ENCODE peak calls at places on chromosomes 1 and 21, in nine cellular contexts. One of them, this sample, is unnamed. For H3K4me1, the result is how much of the 10 kb centered on the place peaks cover.

GRCh38 chr1:150973258-150973825 is 1.3 kb downstream of the CERS2 start:
- DNase-seq in psoas muscle: no peak
- DNase-seq in mesendoderm: no peak
- DNase-seq in PC-9: peak
- DNase-seq in prostate gland: no peak
- DNase-seq in thyroid gland: peak
- DNase-seq in astrocyte: no peak
- DNase-seq in HepG2: no peak
- DNase-seq in H1: peak
- DNase-seq in this sample: peak

GRCh38 chr1:223444411-223444810 is 51.2 kb downstream of the CCDC185 start:
- DNase-seq in prostate gland: no peak
- DNase-seq in mesendoderm: no peak
- DNase-seq in psoas muscle: no peak
- DNase-seq in thyroid gland: peak
- DNase-seq in astrocyte: peak
- DNase-seq in HepG2: peak
- DNase-seq in PC-9: no peak
- DNase-seq in H1: no peak
- DNase-seq in this sample: no peak

GRCh38 chr1:35192056-35192852 is 691 bp downstream of the SFPQ start:
- DNase-seq in astrocyte: peak
- DNase-seq in H1: peak
- DNase-seq in HepG2: peak
- DNase-seq in mesendoderm: peak
- DNase-seq in prostate gland: peak
- DNase-seq in psoas muscle: peak
- DNase-seq in thyroid gland: peak
- DNase-seq in PC-9: peak
- DNase-seq in this sample: peak

GRCh38 chr1:178947688-178948003 is 76.8 kb upstream of the ANGPTL1 start:
- DNase-seq in psoas muscle: no peak
- DNase-seq in mesendoderm: no peak
- DNase-seq in astrocyte: no peak
- DNase-seq in prostate gland: no peak
- DNase-seq in HepG2: no peak
- DNase-seq in H1: no peak
- DNase-seq in thyroid gland: no peak
- DNase-seq in PC-9: no peak
- DNase-seq in this sample: no peak

GRCh38 chr1:109771712-109772657 is 8.3 kb upstream of the EPS8L3 start:
- DNase-seq in psoas muscle: peak
- DNase-seq in H1: no peak
- DNase-seq in HepG2: peak
- DNase-seq in PC-9: no peak
- DNase-seq in mesendoderm: no peak
- DNase-seq in astrocyte: no peak
- DNase-seq in prostate gland: no peak
- DNase-seq in thyroid gland: no peak
- DNase-seq in this sample: no peak

GRCh38 chr1:208047476-208047934 is 136.6 kb upstream of the CD34 start:
- DNase-seq in mesendoderm: no peak
- DNase-seq in PC-9: no peak
- DNase-seq in prostate gland: peak
- DNase-seq in astrocyte: peak
- DNase-seq in thyroid gland: peak
- DNase-seq in HepG2: peak
- DNase-seq in H1: no peak
- DNase-seq in psoas muscle: peak
- DNase-seq in this sample: peak

GRCh38 chr21:15809818-15810217 is 80.0 kb downstream of the USP25 start:
- DNase-seq in astrocyte: peak
- DNase-seq in prostate gland: no peak
- DNase-seq in HepG2: no peak
- DNase-seq in psoas muscle: peak
- DNase-seq in H1: no peak
- DNase-seq in PC-9: no peak
- DNase-seq in thyroid gland: no peak
- DNase-seq in mesendoderm: no peak
- DNase-seq in this sample: no peak

GRCh38 chr1:182143825-182144661 is 82.5 kb upstream of the ZNF648 start:
- DNase-seq in astrocyte: peak
- DNase-seq in thyroid gland: peak
- DNase-seq in mesendoderm: peak
- DNase-seq in HepG2: no peak
- DNase-seq in H1: peak
- DNase-seq in PC-9: peak
- DNase-seq in prostate gland: peak
- DNase-seq in psoas muscle: peak
- DNase-seq in this sample: peak

GRCh38 chr1:211879475-211879874 is 48.9 kb upstream of the LPGAT1 start:
- DNase-seq in prostate gland: no peak
- DNase-seq in HepG2: no peak
- DNase-seq in H1: no peak
- DNase-seq in PC-9: no peak
- DNase-seq in thyroid gland: no peak
- DNase-seq in astrocyte: no peak
- DNase-seq in mesendoderm: no peak
- DNase-seq in psoas muscle: no peak
- DNase-seq in this sample: no peak

GRCh38 chr1:202014915-202015676 is 4.7 kb downstream of the ELF3 start:
- DNase-seq in astrocyte: no peak
- DNase-seq in H1: no peak
- DNase-seq in HepG2: no peak
- DNase-seq in prostate gland: no peak
- DNase-seq in psoas muscle: no peak
- DNase-seq in PC-9: no peak
- DNase-seq in thyroid gland: no peak
- DNase-seq in mesendoderm: no peak
- DNase-seq in this sample: no peak

GRCh38 chr1:230283678-230284077 is 142.5 kb downstream of the PGBD5 start:
- DNase-seq in HepG2: no peak
- DNase-seq in prostate gland: no peak
- DNase-seq in psoas muscle: peak
- DNase-seq in astrocyte: no peak
- DNase-seq in H1: no peak
- DNase-seq in thyroid gland: no peak
- DNase-seq in PC-9: no peak
- DNase-seq in mesendoderm: no peak
- DNase-seq in this sample: peak

GRCh38 chr1:16015491-16015890 is 2.4 kb downstream of the HSPB7 start:
- DNase-seq in thyroid gland: no peak
- DNase-seq in astrocyte: no peak
- DNase-seq in psoas muscle: no peak
- DNase-seq in HepG2: no peak
- DNase-seq in prostate gland: no peak
- DNase-seq in mesendoderm: no peak
- DNase-seq in PC-9: no peak
- DNase-seq in H1: no peak
- DNase-seq in this sample: no peak

GRCh38 chr1:109969907-109970306 is 14.7 kb upstream of the AHCYL1 start:
- DNase-seq in HepG2: no peak
- DNase-seq in astrocyte: no peak
- DNase-seq in mesendoderm: no peak
- DNase-seq in psoas muscle: no peak
- DNase-seq in thyroid gland: no peak
- DNase-seq in prostate gland: no peak
- DNase-seq in H1: no peak
- DNase-seq in PC-9: no peak
- DNase-seq in this sample: no peak

GRCh38 chr1:12181568-12181967 is 14.8 kb downstream of the TNFRSF1B start:
- DNase-seq in psoas muscle: no peak
- DNase-seq in prostate gland: no peak
- DNase-seq in H1: no peak
- DNase-seq in mesendoderm: no peak
- DNase-seq in PC-9: no peak
- DNase-seq in thyroid gland: no peak
- DNase-seq in astrocyte: no peak
- DNase-seq in HepG2: no peak
- DNase-seq in this sample: no peak
- H3K4me1 ChIP-seq in psoas muscle: under half
- H3K4me1 ChIP-seq in prostate gland: under half
- H3K4me1 ChIP-seq in H1: under half
- H3K4me1 ChIP-seq in mesendoderm: under half
- H3K4me1 ChIP-seq in PC-9: under half
- H3K4me1 ChIP-seq in thyroid gland: under half
- H3K4me1 ChIP-seq in astrocyte: under half
- H3K4me1 ChIP-seq in HepG2: under half
- H3K4me1 ChIP-seq in this sample: half or more

GRCh38 chr1:64514197-64514765 is 44.4 kb downstream of the CACHD1 start:
- DNase-seq in HepG2: no peak
- DNase-seq in thyroid gland: no peak
- DNase-seq in PC-9: no peak
- DNase-seq in astrocyte: peak
- DNase-seq in prostate gland: no peak
- DNase-seq in mesendoderm: no peak
- DNase-seq in H1: no peak
- DNase-seq in psoas muscle: no peak
- DNase-seq in this sample: no peak
- H3K4me1 ChIP-seq in HepG2: under half
- H3K4me1 ChIP-seq in thyroid gland: under half
- H3K4me1 ChIP-seq in PC-9: under half
- H3K4me1 ChIP-seq in astrocyte: under half
- H3K4me1 ChIP-seq in prostate gland: under half
- H3K4me1 ChIP-seq in mesendoderm: under half
- H3K4me1 ChIP-seq in H1: under half
- H3K4me1 ChIP-seq in psoas muscle: under half
- H3K4me1 ChIP-seq in this sample: half or more

GRCh38 chr1:226638608-226639007 is 90.0 kb downstream of the STUM start:
- DNase-seq in psoas muscle: peak
- DNase-seq in prostate gland: peak
- DNase-seq in PC-9: no peak
- DNase-seq in H1: no peak
- DNase-seq in mesendoderm: no peak
- DNase-seq in astrocyte: no peak
- DNase-seq in thyroid gland: no peak
- DNase-seq in HepG2: no peak
- DNase-seq in this sample: no peak

GRCh38 chr1:226640288-226640687 is 91.7 kb downstream of the STUM start:
- DNase-seq in PC-9: no peak
- DNase-seq in psoas muscle: peak
- DNase-seq in prostate gland: no peak
- DNase-seq in astrocyte: no peak
- DNase-seq in thyroid gland: no peak
- DNase-seq in mesendoderm: no peak
- DNase-seq in H1: no peak
- DNase-seq in HepG2: no peak
- DNase-seq in this sample: no peak

GRCh38 chr1:226640737-226641136 is 92.2 kb downstream of the STUM start:
- DNase-seq in astrocyte: no peak
- DNase-seq in PC-9: no peak
- DNase-seq in HepG2: no peak
- DNase-seq in mesendoderm: no peak
- DNase-seq in H1: no peak
- DNase-seq in psoas muscle: peak
- DNase-seq in thyroid gland: no peak
- DNase-seq in prostate gland: no peak
- DNase-seq in this sample: no peak

GRCh38 chr1:226638001-226638601 is 89.5 kb downstream of the STUM start:
- DNase-seq in mesendoderm: no peak
- DNase-seq in astrocyte: no peak
- DNase-seq in psoas muscle: peak
- DNase-seq in PC-9: no peak
- DNase-seq in thyroid gland: no peak
- DNase-seq in HepG2: no peak
- DNase-seq in H1: no peak
- DNase-seq in prostate gland: no peak
- DNase-seq in this sample: no peak

DNA sequence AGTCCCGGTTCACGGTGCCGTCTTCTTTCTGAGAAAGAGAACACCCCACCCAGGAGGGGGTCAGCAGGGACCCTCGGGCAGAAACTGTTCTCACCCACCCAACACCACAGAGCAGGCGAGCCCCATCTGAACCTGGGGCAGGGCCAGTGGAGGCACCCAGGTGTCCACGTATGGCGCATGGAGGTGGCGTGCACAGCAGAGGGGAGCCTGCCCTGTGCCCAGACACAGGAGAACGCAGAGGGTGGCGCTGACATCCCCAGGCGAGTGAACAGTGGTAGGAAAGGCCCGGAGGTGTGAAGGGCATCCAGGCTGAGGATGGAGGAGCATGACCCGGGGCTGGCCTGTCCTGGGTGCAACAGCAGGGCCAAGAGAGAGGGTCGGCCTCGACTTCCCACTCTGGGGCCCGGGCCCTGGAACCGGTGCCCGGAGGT is 91.1 kb downstream of the STUM start:
- DNase-seq in HepG2: no peak
- DNase-seq in astrocyte: no peak
- DNase-seq in mesendoderm: no peak
- DNase-seq in H1: no peak
- DNase-seq in PC-9: no peak
- DNase-seq in psoas muscle: peak
- DNase-seq in prostate gland: no peak
- DNase-seq in thyroid gland: no peak
- DNase-seq in this sample: no peak
- H3K4me1 ChIP-seq in HepG2: under half
- H3K4me1 ChIP-seq in astrocyte: under half
- H3K4me1 ChIP-seq in mesendoderm: under half
- H3K4me1 ChIP-seq in H1: under half
- H3K4me1 ChIP-seq in PC-9: under half
- H3K4me1 ChIP-seq in psoas muscle: under half
- H3K4me1 ChIP-seq in prostate gland: under half
- H3K4me1 ChIP-seq in thyroid gland: under half
- H3K4me1 ChIP-seq in this sample: under half

DNA sequence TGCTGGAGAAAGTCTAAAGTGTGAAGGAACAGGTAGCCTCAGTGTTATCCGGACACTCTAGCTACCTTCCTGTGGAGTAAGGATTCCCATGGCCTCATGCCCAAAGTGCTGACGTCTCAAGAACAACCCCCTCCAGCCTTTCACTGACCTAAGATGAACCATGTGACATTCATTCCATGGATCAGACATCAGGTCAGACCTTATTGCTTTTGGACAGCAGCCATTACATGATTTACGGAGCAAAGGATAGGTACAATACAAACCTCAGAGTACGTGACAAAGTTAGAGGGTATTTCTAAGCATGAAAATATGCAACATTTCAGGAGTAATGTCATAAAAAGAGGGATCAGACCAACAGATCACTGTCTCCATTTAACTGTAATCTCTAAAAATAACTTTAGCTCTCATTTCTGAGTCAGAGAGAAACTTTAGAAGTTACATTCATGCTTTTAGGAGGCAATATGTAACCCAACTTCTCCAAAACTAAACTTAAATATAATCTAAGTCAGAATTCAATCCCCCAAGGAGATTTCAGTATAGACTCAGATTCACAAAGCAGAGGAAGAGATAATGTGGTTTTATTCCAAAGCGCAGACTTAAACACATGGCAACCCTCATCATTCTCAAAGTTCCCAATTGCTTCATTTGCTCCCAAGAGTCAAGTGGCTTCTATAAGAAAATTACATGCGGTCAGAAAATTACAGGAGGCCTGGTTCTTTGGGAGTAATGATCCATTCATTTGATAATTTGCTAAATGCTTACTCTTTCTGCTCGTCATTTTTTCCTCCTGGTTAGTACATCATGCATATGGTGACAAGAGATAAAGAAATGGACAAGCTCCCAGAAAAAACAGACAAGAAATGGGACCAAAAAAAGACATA is 280.4 kb downstream of the SETD4 start:
- DNase-seq in psoas muscle: no peak
- DNase-seq in HepG2: no peak
- DNase-seq in H1: no peak
- DNase-seq in thyroid gland: peak
- DNase-seq in PC-9: no peak
- DNase-seq in astrocyte: peak
- DNase-seq in prostate gland: no peak
- DNase-seq in mesendoderm: no peak
- DNase-seq in this sample: no peak
- H3K4me1 ChIP-seq in psoas muscle: under half
- H3K4me1 ChIP-seq in HepG2: under half
- H3K4me1 ChIP-seq in H1: under half
- H3K4me1 ChIP-seq in thyroid gland: under half
- H3K4me1 ChIP-seq in PC-9: under half
- H3K4me1 ChIP-seq in astrocyte: under half
- H3K4me1 ChIP-seq in prostate gland: under half
- H3K4me1 ChIP-seq in mesendoderm: under half
- H3K4me1 ChIP-seq in this sample: under half

This sample was measured in adrenal gland.